ENCODE peak calls at places on chromosomes 1 and 21, in nine cellular contexts. G is T-helper 22 cell; I is psoas muscle; B is retinal pigment epithelial cell; X is pulmonary artery endothelial cell; Y is activated CD4-positive, alpha-beta T cell treated with anti-CD3 and anti-CD28 coated beads, Interleukin-2, amount 10 ng/mL, durations not matched to agents 7 days and 5 days; F is C1 segment of cervical spinal cord; O is stimulated activated CD4-positive, alpha-beta T cell treated with anti-CD3 and anti-CD28 coated beads, TNF-alpha, amount 100 ng/mL, for 4 hours; T is cardiac fibroblast. D is an unnamed sample.

GRCh38 chr1:29845910-29846309 is 609.6 kb downstream of the PTPRU start:
- DNase-seq in T (no peak), O (no peak), X (no peak), I (no peak), F (no peak), B (no peak), Y (no peak), G (no peak), D (no peak)

GRCh38 chr1:38889589-38889988 is 8.2 kb upstream of the GJA9 start:
- DNase-seq in O (no peak), Y (no peak), G (no peak), X (no peak), F (no peak), B (no peak), T (no peak), I (no peak), D (no peak)

GRCh38 chr1:17746920-17747319 is 8.2 kb upstream of the ACTL8 start:
- DNase-seq in I (no peak), B (no peak), O (no peak), T (no peak), G (no peak), Y (no peak), F (no peak), X (no peak), D (no peak)

GRCh38 chr1:155466617-155466972 is 96.0 kb downstream of the ASH1L start:
- DNase-seq in G (no peak), T (no peak), B (no peak), I (no peak), F (no peak), Y (no peak), O (no peak), X (no peak), D (no peak)

GRCh38 chr21:33815153-33815707 is 100.4 kb downstream of the ATP5PO start:
- DNase-seq in T (no peak), X (no peak), B (no peak), O (no peak), I (no peak), F (no peak), Y (no peak), G (no peak), D (no peak)

GRCh38 chr1:8844421-8845063 is 27.1 kb upstream of the RERE start:
- DNase-seq in I (peak), O (no peak), B (no peak), F (no peak), G (no peak), Y (no peak), T (no peak), X (no peak), D (no peak)

GRCh38 chr1:53327183-53327941 is 508 bp downstream of the LRP8 start:
- DNase-seq in T (peak), I (no peak), X (no peak), G (peak), O (peak), Y (peak), F (no peak), B (no peak), D (no peak)

GRCh38 chr1:237712808-237713207 is 177.9 kb downstream of the ZP4 start:
- DNase-seq in F (no peak), X (no peak), O (no peak), I (no peak), G (no peak), Y (no peak), T (no peak), B (no peak), D (no peak)

GRCh38 chr1:228008391-228009115 is 1.8 kb downstream of the WNT3A start:
- DNase-seq in X (no peak), F (no peak), B (no peak), Y (no peak), G (no peak), I (no peak), O (no peak), T (no peak), D (no peak)

GRCh38 chr1:21334214-21335087 is 44.2 kb upstream of the ECE1 start:
- DNase-seq in G (peak), Y (peak), F (peak), I (peak), T (peak), O (peak), B (no peak), X (no peak), D (no peak)

GRCh38 chr1:3518256-3518655 is 63.8 kb downstream of the ARHGEF16 start:
- DNase-seq in X (no peak), O (peak), Y (peak), G (no peak), B (no peak), I (no peak), T (no peak), F (no peak), D (no peak)

GRCh38 chr1:157418659-157419058 is 133.7 kb downstream of the FCRL5 start:
- DNase-seq in Y (no peak), B (no peak), F (no peak), O (no peak), I (no peak), G (no peak), T (no peak), X (no peak), D (no peak)

GRCh38 chr1:21911205-21912001 is 25.7 kb downstream of the HSPG2 start:
- DNase-seq in T (no peak), X (no peak), O (no peak), B (no peak), G (no peak), Y (no peak), I (peak), F (no peak), D (no peak)

GRCh38 chr1:70961374-70961773 is 86.2 kb downstream of the PTGER3 start:
- DNase-seq in G (no peak), Y (no peak), B (no peak), O (no peak), X (no peak), T (no peak), F (no peak), I (no peak), D (no peak)

GRCh38 chr1:169529068-169529642 is 43.4 kb upstream of the SLC19A2 start:
- DNase-seq in X (no peak), G (no peak), O (no peak), B (peak), Y (peak), I (no peak), T (peak), F (no peak), D (no peak)

GRCh38 chr1:205335692-205336091 is 14.1 kb upstream of the NUAK2 start:
- DNase-seq in O (peak), Y (peak), G (peak), I (peak), B (no peak), X (no peak), F (peak), T (peak), D (no peak)

GRCh38 chr1:1841575-1841991 is 49.3 kb downstream of the GNB1 start:
- DNase-seq in I (no peak), O (no peak), B (no peak), T (peak), F (no peak), X (no peak), Y (no peak), G (no peak), D (no peak)

GRCh38 chr1:42170779-42171621 is 6.5 kb upstream of the GUCA2A start:
- DNase-seq in T (no peak), I (no peak), O (no peak), G (no peak), X (no peak), B (no peak), Y (no peak), F (no peak), D (no peak)

GRCh38 chr1:107419003-107419402 is 278.2 kb downstream of the NTNG1 start:
- DNase-seq in T (no peak), X (no peak), G (no peak), Y (no peak), B (no peak), F (no peak), I (no peak), O (no peak), D (no peak)

GRCh38 chr21:37873655-37874054 is 42.6 kb downstream of the KCNJ6 start:
- DNase-seq in O (no peak), X (no peak), B (no peak), G (no peak), F (no peak), Y (no peak), T (peak), I (no peak), D (no peak)

GRCh38 chr1:59730759-59731478 is 83.8 kb upstream of the HOOK1 start:
- DNase-seq in O (no peak), G (no peak), F (peak), X (peak), T (peak), Y (no peak), B (peak), I (peak), D (peak)

GRCh38 chr1:111283838-111284237 is 6.8 kb upstream of the CHIA start:
- DNase-seq in B (no peak), Y (no peak), X (no peak), O (no peak), G (no peak), I (no peak), T (no peak), F (no peak), D (no peak)

GRCh38 chr21:26405071-26405470 is 168.0 kb downstream of the CYYR1 start:
- DNase-seq in I (no peak), Y (no peak), T (peak), B (no peak), O (no peak), F (no peak), G (no peak), X (no peak), D (no peak)

GRCh38 chr1:37478890-37479254 is 4.5 kb downstream of the ZC3H12A start:
- DNase-seq in O (no peak), B (no peak), F (no peak), T (peak), X (no peak), I (peak), Y (peak), G (no peak), D (no peak)

GRCh38 chr1:121522061-121522759 is 337.4 kb downstream of the SRGAP2C start:
- DNase-seq in T (no peak), X (no peak), Y (no peak), B (no peak), O (no peak), I (no peak), F (no peak), G (no peak), D (no peak)

GRCh38 chr1:179447489-179447888 is 81.7 kb downstream of the AXDND1 start:
- DNase-seq in I (no peak), O (no peak), G (no peak), B (no peak), F (no peak), T (peak), X (no peak), Y (peak), D (no peak)

GRCh38 chr1:170931650-170932049 is 3.7 kb upstream of the MROH9 start:
- DNase-seq in T (no peak), B (no peak), F (no peak), G (no peak), I (no peak), O (no peak), Y (no peak), X (no peak), D (no peak)

GRCh38 chr1:15939181-15940109 is 36.5 kb downstream of the ZBTB17 start:
- DNase-seq in Y (no peak), O (no peak), G (no peak), T (peak), B (no peak), F (no peak), X (no peak), I (no peak), D (no peak)

GRCh38 chr1:223419561-223419960 is 26.3 kb downstream of the CCDC185 start:
- DNase-seq in I (no peak), B (no peak), Y (no peak), F (no peak), O (no peak), T (no peak), X (no peak), G (no peak), D (no peak)

GRCh38 chr1:94819945-94820746 is at the start of gene SLC44A3:
- DNase-seq in Y (peak), F (no peak), I (peak), O (no peak), B (no peak), G (no peak), T (peak), X (no peak), D (no peak)

GRCh38 chr1:169546087-169546995 is 39.9 kb downstream of the F5 start:
- DNase-seq in I (no peak), F (peak), B (no peak), X (peak), G (peak), O (peak), T (peak), Y (peak), D (peak)

GRCh38 chr1:21626921-21627339 is 42.2 kb downstream of the RAP1GAP start:
- DNase-seq in G (no peak), T (no peak), O (no peak), I (no peak), B (no peak), Y (no peak), F (no peak), X (no peak), D (no peak)

GRCh38 chr1:206489980-206490534 is 17.3 kb upstream of the RASSF5 start:
- DNase-seq in O (peak), X (no peak), B (no peak), T (peak), F (peak), I (peak), Y (peak), G (no peak), D (no peak)

GRCh38 chr1:93993731-93994130 is 84.5 kb upstream of the GCLM start:
- DNase-seq in Y (no peak), B (no peak), X (no peak), I (no peak), G (no peak), O (no peak), T (no peak), F (no peak), D (no peak)

GRCh38 chr1:215777370-215777925 is 210.3 kb downstream of the KCTD3 start:
- DNase-seq in O (no peak), B (no peak), F (no peak), T (peak), X (no peak), Y (no peak), I (no peak), G (no peak), D (no peak)

GRCh38 chr1:6471969-6472368 is 6.0 kb upstream of the TNFRSF25 start:
- DNase-seq in Y (no peak), I (no peak), T (no peak), F (no peak), X (no peak), G (no peak), B (no peak), O (no peak), D (no peak)

GRCh38 chr21:44903689-44904088 is 17.0 kb downstream of the ITGB2 start:
- DNase-seq in T (no peak), F (no peak), I (peak), Y (no peak), G (no peak), X (no peak), O (no peak), B (no peak), D (no peak)

D was measured in smooth muscle cell of the brain vasculature.